ENCODE peak calls at places on chromosomes 12 and 14, in five cellular contexts. One of them, this sample, is unnamed.

GRCh38 chr12:15687583-15687982 is 101.6 kb downstream of the EPS8 start:
- DNase-seq in nephron progenitor cell: no peak
- DNase-seq in uterus: no peak
- DNase-seq in progenitor cell of endocrine pancreas: no peak
- DNase-seq in astrocyte of the spinal cord: no peak
- DNase-seq in this sample: no peak

GRCh38 chr12:41944241-41944640 is 200.4 kb downstream of the GXYLT1 start:
- DNase-seq in nephron progenitor cell: no peak
- DNase-seq in astrocyte of the spinal cord: no peak
- DNase-seq in uterus: no peak
- DNase-seq in progenitor cell of endocrine pancreas: no peak
- DNase-seq in this sample: no peak

GRCh38 chr14:76546426-76547221 is 170.7 kb downstream of the ESRRB start:
- DNase-seq in nephron progenitor cell: peak; percentile 63
- DNase-seq in uterus: no peak
- DNase-seq in astrocyte of the spinal cord: no peak
- DNase-seq in progenitor cell of endocrine pancreas: peak; percentile 18
- DNase-seq in this sample: no peak

GRCh38 chr12:29889737-29890136 is 106.0 kb upstream of the TMTC1 start:
- DNase-seq in astrocyte of the spinal cord: peak; percentile 27
- DNase-seq in progenitor cell of endocrine pancreas: peak; percentile 37
- DNase-seq in nephron progenitor cell: peak; percentile 55
- DNase-seq in uterus: no peak
- DNase-seq in this sample: no peak

GRCh38 chr14:75282166-75282547 is 3.5 kb downstream of the FOS start:
- DNase-seq in progenitor cell of endocrine pancreas: no peak
- DNase-seq in astrocyte of the spinal cord: peak; percentile 74
- DNase-seq in nephron progenitor cell: no peak
- DNase-seq in uterus: no peak
- DNase-seq in this sample: no peak

GRCh38 chr12:7937867-7938506 is 2.0 kb upstream of the SLC2A3 start:
- DNase-seq in nephron progenitor cell: no peak
- DNase-seq in astrocyte of the spinal cord: peak; percentile 42
- DNase-seq in progenitor cell of endocrine pancreas: no peak
- DNase-seq in uterus: no peak
- DNase-seq in this sample: no peak

GRCh38 chr14:90758028-90758889 is 58.0 kb downstream of the TTC7B start:
- DNase-seq in progenitor cell of endocrine pancreas: peak; percentile 95
- DNase-seq in nephron progenitor cell: peak; percentile 96
- DNase-seq in uterus: peak; percentile 95
- DNase-seq in astrocyte of the spinal cord: peak; percentile 87
- DNase-seq in this sample: peak; percentile 95

GRCh38 chr14:20782280-20782890 is 1.3 kb downstream of the RNASE6 start:
- DNase-seq in nephron progenitor cell: no peak
- DNase-seq in astrocyte of the spinal cord: no peak
- DNase-seq in progenitor cell of endocrine pancreas: no peak
- DNase-seq in uterus: no peak
- DNase-seq in this sample: no peak

GRCh38 chr14:64971890-64972785 is at the start of gene RAB15:
- DNase-seq in nephron progenitor cell: peak; percentile 78
- DNase-seq in progenitor cell of endocrine pancreas: peak; percentile 29
- DNase-seq in astrocyte of the spinal cord: no peak
- DNase-seq in uterus: peak; percentile 34
- DNase-seq in this sample: no peak

GRCh38 chr14:56135001-56135400 is 16.8 kb downstream of the PELI2 start:
- DNase-seq in uterus: no peak
- DNase-seq in progenitor cell of endocrine pancreas: no peak
- DNase-seq in nephron progenitor cell: no peak
- DNase-seq in astrocyte of the spinal cord: no peak
- DNase-seq in this sample: no peak

GRCh38 chr12:88472248-88472647 is 108.0 kb downstream of the KITLG start:
- DNase-seq in astrocyte of the spinal cord: peak; percentile 33
- DNase-seq in uterus: no peak
- DNase-seq in nephron progenitor cell: no peak
- DNase-seq in progenitor cell of endocrine pancreas: no peak
- DNase-seq in this sample: no peak

DNA sequence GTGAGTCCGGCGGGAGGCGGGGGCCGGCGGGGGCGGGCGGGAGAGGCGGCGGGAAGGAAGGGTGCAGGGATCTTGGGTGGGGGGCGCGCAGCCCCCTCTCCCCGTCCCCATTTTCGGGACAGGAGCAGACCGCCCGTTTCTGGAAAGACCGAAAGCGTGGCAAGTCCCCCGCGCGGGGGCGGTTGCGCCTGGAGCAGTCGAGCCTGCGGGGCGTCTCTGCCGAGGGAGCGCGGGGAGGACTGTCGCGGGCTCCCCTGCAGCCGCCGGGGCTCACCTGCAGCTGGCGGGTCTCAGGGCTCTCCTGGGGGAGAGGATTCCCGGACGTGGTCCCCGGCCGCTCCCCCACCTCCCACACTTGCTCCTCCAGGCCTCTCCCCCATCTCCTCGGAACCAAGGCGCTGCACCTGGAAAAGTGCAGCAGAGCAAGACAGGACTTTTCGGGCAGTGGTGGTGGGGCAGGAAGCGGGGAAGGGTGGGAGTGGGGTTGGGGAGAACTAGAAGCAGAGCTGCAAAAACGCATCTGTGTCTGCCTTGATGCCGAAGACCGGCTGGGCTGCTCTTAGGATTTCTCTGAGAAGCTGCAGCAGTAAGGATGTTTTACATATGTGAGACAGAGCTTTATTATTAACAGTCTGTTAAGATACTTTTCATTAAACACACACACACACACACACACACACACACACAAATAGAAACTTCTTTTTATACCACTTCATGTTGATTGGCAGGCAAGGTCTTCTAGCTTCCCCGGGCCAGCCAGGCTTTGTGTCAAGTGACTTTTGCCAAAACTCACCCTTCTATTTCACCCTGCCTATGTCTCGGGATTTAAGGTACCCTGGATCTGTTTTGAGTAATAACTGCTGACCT is 680 bp downstream of the C12orf75 start:
- DNase-seq in progenitor cell of endocrine pancreas: peak; percentile 34
- DNase-seq in nephron progenitor cell: peak; percentile 60
- DNase-seq in astrocyte of the spinal cord: peak; percentile 34
- DNase-seq in uterus: peak; percentile 27
- DNase-seq in this sample: peak; percentile 17
- TF ChIP-seq CTCF in progenitor cell of endocrine pancreas: peak; percentile 29
- TF ChIP-seq CTCF in nephron progenitor cell: no peak
- TF ChIP-seq CTCF in astrocyte of the spinal cord: no peak
- TF ChIP-seq CTCF in uterus: no peak
- TF ChIP-seq CTCF in this sample: no peak

DNA sequence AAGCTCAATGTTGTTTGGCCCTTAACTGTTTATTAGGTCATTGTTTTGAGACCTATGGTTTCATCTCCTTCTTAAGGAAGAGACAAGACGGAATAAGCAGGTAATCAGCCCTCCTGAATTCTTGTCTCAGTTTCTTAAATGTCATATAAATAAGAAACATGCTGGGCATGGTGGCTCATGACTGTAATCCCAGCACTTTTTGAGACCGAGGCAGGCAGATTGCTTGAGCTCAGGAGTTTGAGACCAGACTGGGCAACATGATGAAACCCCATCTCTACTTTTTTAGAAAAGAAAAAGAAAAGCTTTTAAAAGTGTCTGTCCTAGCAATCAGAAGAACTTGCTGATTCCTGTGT is 5.1 kb downstream of the MTRFR start:
- DNase-seq in astrocyte of the spinal cord: no peak
- DNase-seq in uterus: no peak
- DNase-seq in progenitor cell of endocrine pancreas: no peak
- DNase-seq in nephron progenitor cell: no peak
- DNase-seq in this sample: no peak
- TF ChIP-seq CTCF in astrocyte of the spinal cord: no peak
- TF ChIP-seq CTCF in uterus: no peak
- TF ChIP-seq CTCF in progenitor cell of endocrine pancreas: no peak
- TF ChIP-seq CTCF in nephron progenitor cell: no peak
- TF ChIP-seq CTCF in this sample: no peak

GRCh38 chr12:120775862-120776552 is 50.4 kb downstream of the ACADS start:
- DNase-seq in progenitor cell of endocrine pancreas: no peak
- DNase-seq in nephron progenitor cell: no peak
- DNase-seq in astrocyte of the spinal cord: no peak
- DNase-seq in uterus: no peak
- DNase-seq in this sample: no peak
- TF ChIP-seq CTCF in progenitor cell of endocrine pancreas: peak; percentile 24
- TF ChIP-seq CTCF in nephron progenitor cell: peak; percentile 28
- TF ChIP-seq CTCF in astrocyte of the spinal cord: no peak
- TF ChIP-seq CTCF in uterus: no peak
- TF ChIP-seq CTCF in this sample: no peak

DNA sequence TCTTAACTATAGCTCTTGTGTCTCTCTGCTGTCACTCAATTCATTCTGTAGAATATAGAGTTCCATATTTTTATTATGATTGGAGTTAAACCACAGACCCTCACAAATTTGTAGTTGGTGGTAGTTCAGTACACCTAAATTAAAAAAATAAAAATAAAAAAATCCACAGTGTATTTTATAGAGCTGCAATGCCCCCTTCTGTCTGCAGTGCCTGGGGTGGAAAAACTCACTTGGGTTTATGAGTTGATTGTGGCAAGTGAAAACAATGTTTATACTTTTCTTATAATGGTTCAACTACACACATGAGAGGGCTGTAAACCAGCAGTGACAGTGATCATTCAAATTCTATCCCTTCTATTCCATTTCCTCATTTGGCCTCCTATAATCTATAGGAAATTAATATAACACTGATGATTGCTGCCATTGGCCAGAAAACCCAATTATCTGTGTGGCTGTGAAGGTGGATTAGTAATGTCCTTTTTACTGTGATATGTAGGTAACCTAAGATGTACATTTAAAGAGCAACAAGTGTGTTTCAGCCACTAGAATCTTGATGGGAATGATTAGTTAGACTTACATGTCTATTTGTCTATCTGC is 166.9 kb upstream of the LRIG3 start:
- DNase-seq in nephron progenitor cell: no peak
- DNase-seq in progenitor cell of endocrine pancreas: no peak
- DNase-seq in uterus: no peak
- DNase-seq in astrocyte of the spinal cord: peak; percentile 49
- DNase-seq in this sample: no peak
- TF ChIP-seq CTCF in nephron progenitor cell: peak; percentile 24
- TF ChIP-seq CTCF in progenitor cell of endocrine pancreas: peak; percentile 43
- TF ChIP-seq CTCF in uterus: peak; percentile 33
- TF ChIP-seq CTCF in astrocyte of the spinal cord: peak; percentile 80
- TF ChIP-seq CTCF in this sample: no peak

GRCh38 chr12:96227365-96228106 is 33.4 kb downstream of the ELK3 start:
- DNase-seq in uterus: no peak
- DNase-seq in nephron progenitor cell: no peak
- DNase-seq in progenitor cell of endocrine pancreas: no peak
- DNase-seq in astrocyte of the spinal cord: no peak
- DNase-seq in this sample: no peak

GRCh38 chr12:96233941-96234461 is 39.8 kb downstream of the ELK3 start:
- DNase-seq in astrocyte of the spinal cord: peak; percentile 97
- DNase-seq in nephron progenitor cell: no peak
- DNase-seq in progenitor cell of endocrine pancreas: no peak
- DNase-seq in uterus: peak; percentile 99
- DNase-seq in this sample: no peak

GRCh38 chr12:96233168-96233567 is 39.0 kb downstream of the ELK3 start:
- DNase-seq in progenitor cell of endocrine pancreas: no peak
- DNase-seq in nephron progenitor cell: no peak
- DNase-seq in uterus: peak; percentile 86
- DNase-seq in astrocyte of the spinal cord: no peak
- DNase-seq in this sample: no peak

GRCh38 chr12:96228566-96229248 is 34.5 kb downstream of the ELK3 start:
- DNase-seq in uterus: no peak
- DNase-seq in astrocyte of the spinal cord: no peak
- DNase-seq in nephron progenitor cell: no peak
- DNase-seq in progenitor cell of endocrine pancreas: no peak
- DNase-seq in this sample: no peak

DNA sequence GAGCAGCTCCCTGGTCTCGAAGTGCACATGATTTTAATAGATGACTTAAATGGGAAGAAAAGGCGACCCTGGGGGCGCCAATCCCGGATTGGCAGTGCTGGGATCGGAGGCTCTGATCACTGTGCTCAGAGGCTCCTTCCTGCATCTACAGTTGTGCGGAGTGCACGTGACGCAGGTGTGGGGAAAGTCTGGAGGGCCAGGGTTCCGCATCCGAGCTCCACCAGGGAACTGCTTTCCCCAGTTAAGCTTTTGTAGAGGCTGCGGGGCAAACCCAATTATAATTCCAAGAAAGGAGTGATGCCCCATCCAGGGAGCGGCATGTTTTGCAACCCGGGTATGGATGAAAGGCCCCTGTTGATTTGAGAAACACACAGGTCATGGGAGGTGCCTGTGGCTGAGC is 36.5 kb downstream of the ELK3 start:
- DNase-seq in progenitor cell of endocrine pancreas: no peak
- DNase-seq in uterus: no peak
- DNase-seq in astrocyte of the spinal cord: no peak
- DNase-seq in nephron progenitor cell: no peak
- DNase-seq in this sample: no peak
- TF ChIP-seq CTCF in progenitor cell of endocrine pancreas: no peak
- TF ChIP-seq CTCF in uterus: no peak
- TF ChIP-seq CTCF in astrocyte of the spinal cord: no peak
- TF ChIP-seq CTCF in nephron progenitor cell: no peak
- TF ChIP-seq CTCF in this sample: no peak

DNA sequence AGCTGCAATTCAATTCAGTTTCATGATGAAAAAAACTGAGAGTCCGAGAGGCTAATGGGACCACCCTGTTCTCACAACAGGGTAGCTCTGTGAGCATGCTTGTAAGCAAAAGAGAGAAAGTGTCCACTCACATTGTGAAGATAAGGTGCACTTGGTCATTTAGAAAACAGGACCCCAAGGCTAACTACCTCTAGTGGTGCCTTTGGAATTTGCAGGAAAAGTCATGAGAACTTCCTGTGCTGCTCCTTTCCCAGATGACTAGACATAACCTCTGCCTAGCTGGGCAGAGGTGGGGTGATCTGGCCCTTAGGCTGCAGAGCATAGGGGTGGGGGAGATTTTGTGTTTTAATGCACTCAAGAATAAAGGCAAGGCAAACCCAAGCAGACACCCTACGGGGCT is 118.9 kb downstream of the STAB2 start:
- DNase-seq in astrocyte of the spinal cord: no peak
- DNase-seq in nephron progenitor cell: no peak
- DNase-seq in uterus: no peak
- DNase-seq in progenitor cell of endocrine pancreas: no peak
- DNase-seq in this sample: no peak
- TF ChIP-seq CTCF in astrocyte of the spinal cord: no peak
- TF ChIP-seq CTCF in nephron progenitor cell: peak; percentile 25
- TF ChIP-seq CTCF in uterus: no peak
- TF ChIP-seq CTCF in progenitor cell of endocrine pancreas: peak; percentile 40
- TF ChIP-seq CTCF in this sample: no peak

This sample was measured in CD8-positive, alpha-beta T cell.